ENCODE peak calls at places on chromosomes 13 and 19, in nine cellular contexts. O, Y, F, E, T, W, G, K and S are unnamed samples.

GRCh38 chr19:11034449-11035213 is 54.6 kb upstream of the LDLR start:
- DNase-seq in W (no peak), G (no peak), F (no peak), Y (no peak), T (no peak), O (no peak), E (no peak), K (no peak), S (no peak)

GRCh38 chr13:108214511-108215383 is 589 bp downstream of the LIG4 start:
- DNase-seq in E (peak), T (no peak), O (peak), W (no peak), F (no peak), K (no peak), Y (peak), G (peak), S (no peak)

GRCh38 chr19:47381653-47382279 is 32.7 kb downstream of the DHX34 start:
- DNase-seq in Y (peak), O (no peak), E (no peak), G (no peak), K (no peak), F (no peak), T (no peak), W (no peak), S (no peak)

GRCh38 chr13:79338343-79338742 is 67.7 kb downstream of the RBM26 start:
- DNase-seq in F (no peak), W (no peak), O (no peak), E (no peak), K (no peak), G (no peak), T (no peak), Y (no peak), S (no peak)

GRCh38 chr19:48381178-48381950 is 10.0 kb downstream of the KDELR1 start:
- DNase-seq in T (no peak), E (no peak), G (no peak), Y (no peak), O (no peak), K (no peak), W (no peak), F (no peak), S (no peak)

GRCh38 chr13:50685491-50685890 is 158.0 kb downstream of the DLEU7 start:
- DNase-seq in F (peak), G (peak), O (peak), K (no peak), Y (no peak), T (no peak), E (peak), W (no peak), S (no peak)

GRCh38 chr13:44141213-44141724 is 232.4 kb upstream of the SERP2 start:
- DNase-seq in K (no peak), W (no peak), F (no peak), E (no peak), Y (no peak), G (peak), T (no peak), O (no peak), S (no peak)

GRCh38 chr19:12774588-12775555 is at the start of gene HOOK2:
- DNase-seq in E (peak), Y (peak), W (no peak), G (peak), O (no peak), T (no peak), F (no peak), K (no peak), S (peak)

GRCh38 chr13:39415403-39415802 is 187.6 kb downstream of the LHFPL6 start:
- DNase-seq in O (peak), Y (no peak), K (peak), W (no peak), T (peak), G (no peak), F (no peak), E (no peak), S (peak)

GRCh38 chr13:27977476-27978300 is 8.6 kb upstream of the CDX2 start:
- DNase-seq in O (no peak), F (no peak), Y (no peak), T (no peak), G (no peak), W (no peak), E (no peak), K (no peak), S (no peak)

GRCh38 chr13:41942462-41943094 is 18.3 kb downstream of the VWA8 start:
- DNase-seq in F (no peak), K (no peak), Y (no peak), E (no peak), G (peak), W (peak), O (no peak), T (no peak), S (no peak)

GRCh38 chr13:114281351-114282142 is at the start of gene UPF3A:
- DNase-seq in Y (peak), F (peak), E (peak), O (peak), G (peak), K (peak), W (peak), T (peak), S (peak)

GRCh38 chr19:35551091-35551810 is 5.8 kb downstream of the TMEM147 start:
- DNase-seq in Y (peak), G (no peak), W (no peak), O (no peak), F (no peak), K (no peak), T (no peak), E (no peak), S (no peak)

GRCh38 chr19:47093841-47094240 is 19.7 kb downstream of the ZC3H4 start:
- DNase-seq in F (no peak), E (no peak), K (no peak), W (no peak), G (no peak), O (no peak), Y (no peak), T (peak), S (no peak)